ENCODE peak calls at places on chromosomes 13 and 19, in four cellular contexts. W is body of pancreas, D is T-helper 17 cell, L is A549. R is an unnamed sample.

GRCh38 chr13:109700176-109700575 is 86.2 kb downstream of the IRS2 start:
- DNase-seq in W (no peak), D (no peak), L (peak), R (no peak)

GRCh38 chr13:89227356-89227755 is 1556.2 kb downstream of the SLITRK5 start:
- DNase-seq in D (no peak), L (no peak), W (no peak), R (no peak)

GRCh38 chr13:28301839-28302238 is 163.5 kb downstream of the PAN3 start:
- DNase-seq in D (no peak), W (no peak), L (no peak), R (no peak)

GRCh38 chr19:1266818-1267440 is 2.2 kb upstream of the CIRBP start:
- DNase-seq in D (peak), L (peak), W (peak), R (no peak)

GRCh38 chr13:113114511-113115362 is 7.9 kb upstream of the F10 start:
- DNase-seq in W (peak), D (no peak), L (no peak), R (no peak)

GRCh38 chr19:40139533-40140287 is 49.0 kb upstream of the ZNF780A start:
- DNase-seq in L (peak), D (no peak), W (no peak), R (peak)

GRCh38 chr13:79522583-79522982 is 41.6 kb downstream of the NDFIP2 start:
- DNase-seq in D (no peak), L (no peak), W (no peak), R (no peak)

GRCh38 chr19:46345157-46345556 is 1.7 kb upstream of the PPP5C start:
- DNase-seq in D (no peak), W (no peak), L (no peak), R (no peak)

GRCh38 chr19:54662730-54663129 is at the start of gene LILRB4:
- DNase-seq in D (no peak), W (no peak), L (no peak), R (no peak)

GRCh38 chr19:3544742-3545668 is 6.0 kb downstream of the TEKTIP1 start:
- DNase-seq in D (peak), W (peak), L (peak), R (no peak)

GRCh38 chr13:28492527-28493367 is 2.2 kb downstream of the FLT1 start:
- DNase-seq in L (no peak), D (no peak), W (no peak), R (no peak)

GRCh38 chr13:43272866-43273265 is 249.5 kb downstream of the DNAJC15 start:
- DNase-seq in D (no peak), W (no peak), L (no peak), R (no peak)

GRCh38 chr13:36998624-36999041 is 507 bp downstream of the ALG5 start:
- DNase-seq in D (no peak), L (no peak), W (peak), R (no peak)

GRCh38 chr13:41905600-41906254 is 55.2 kb downstream of the VWA8 start:
- DNase-seq in L (peak), W (no peak), D (no peak), R (peak)

GRCh38 chr19:56637976-56638555 is 4.9 kb upstream of the SMIM17 start:
- DNase-seq in L (peak), D (no peak), W (peak), R (no peak)

GRCh38 chr19:10871711-10872550 is 578 bp downstream of the CARM1 start:
- DNase-seq in D (peak), L (no peak), W (peak), R (no peak)

GRCh38 chr13:98066636-98067035 is 76.3 kb upstream of the FARP1 start:
- DNase-seq in D (no peak), L (no peak), W (no peak), R (no peak)

GRCh38 chr13:35356572-35356971 is 119.9 kb downstream of the MAB21L1 start:
- DNase-seq in D (no peak), W (no peak), L (no peak), R (no peak)

GRCh38 chr13:72473321-72473720 is 254.1 kb downstream of the MZT1 start:
- DNase-seq in L (no peak), W (no peak), D (no peak), R (no peak)

GRCh38 chr19:575527-576506 is 3.4 kb downstream of the BSG start:
- DNase-seq in L (no peak), D (no peak), W (no peak), R (no peak)

GRCh38 chr19:49468746-49469447 is 5.1 kb upstream of the FLT3LG start:
- DNase-seq in L (peak), W (no peak), D (peak), R (no peak)

R was measured in HCT116.